ENCODE peak calls at places on chromosomes 1 and 21, in seven cellular contexts. W is psoas muscle, Y is NCI-H510A, O is heart right ventricle, M is HTR-8/SVneo, N is adrenal gland, P is cardiac fibroblast. K is an unnamed sample.
A peak's percentile ranks its signal among the peaks of the same experiment; 100 is the strongest.

GRCh38 chr1:64848136-64848535 is 103.3 kb downstream of the RAVER2 start:
- DNase-seq in W (no peak), Y (no peak), O (no peak), M (no peak), N (no peak), P (no peak), K (no peak)

GRCh38 chr1:61449410-61449809 is 275.5 kb downstream of the TM2D1 start:
- DNase-seq in W (no peak), Y (no peak), O (no peak), M (no peak), N (no peak), P (no peak), K (no peak)

GRCh38 chr21:16551101-16551695 is 821.4 kb downstream of the USP25 start:
- DNase-seq in W (no peak), Y (no peak), O (no peak), M (no peak), N (no peak), P (no peak), K (no peak)

GRCh38 chr1:5286244-5286643 is 631.8 kb downstream of the AJAP1 start:
- DNase-seq in W (no peak), Y (no peak), O (no peak), M (no peak), N (no peak), P (no peak), K (no peak)

GRCh38 chr1:116820362-116820761 is 66.1 kb downstream of the CD2 start:
- DNase-seq in W (no peak), Y (no peak), O (peak; percentile 50), M (no peak), N (no peak), P (peak; percentile 97), K (no peak)

GRCh38 chr1:211831558-211832323 is 1.2 kb upstream of the LPGAT1 start:
- DNase-seq in W (no peak), Y (no peak), O (no peak), M (no peak), N (no peak), P (no peak), K (no peak)

GRCh38 chr1:3247521-3248031 is 178.6 kb downstream of the PRDM16 start:
- DNase-seq in W (no peak), Y (no peak), O (no peak), M (no peak), N (no peak), P (no peak), K (no peak)

GRCh38 chr1:172671591-172671990 is 12.7 kb downstream of the FASLG start:
- DNase-seq in W (no peak), Y (no peak), O (no peak), M (peak; percentile 13), N (no peak), P (peak; percentile 14), K (no peak)

GRCh38 chr1:100383743-100384405 is 31.6 kb downstream of the CDC14A start:
- DNase-seq in W (no peak), Y (no peak), O (no peak), M (no peak), N (no peak), P (no peak), K (no peak)

GRCh38 chr1:151888972-151889570 is 20.2 kb downstream of the THEM4 start:
- DNase-seq in W (no peak), Y (no peak), O (no peak), M (no peak), N (no peak), P (peak; percentile 42), K (no peak)

GRCh38 chr1:46248122-46248920 is 758 bp downstream of the RAD54L start:
- DNase-seq in W (peak; percentile 57), Y (peak; percentile 61), O (no peak), M (peak; percentile 8), N (peak; percentile 6), P (peak; percentile 28), K (peak; percentile 48)

GRCh38 chr1:108816049-108816882 is 40.6 kb downstream of the AKNAD1 start:
- DNase-seq in W (peak; percentile 86), Y (no peak), O (peak; percentile 52), M (peak; percentile 63), N (peak; percentile 80), P (peak; percentile 94), K (no peak)

GRCh38 chr1:198121058-198121829 is 35.6 kb upstream of the NEK7 start:
- DNase-seq in W (no peak), Y (no peak), O (no peak), M (peak; percentile 62), N (no peak), P (peak; percentile 98), K (peak; percentile 24)

GRCh38 chr1:181111559-181111958 is 23.1 kb downstream of the IER5 start:
- DNase-seq in W (no peak), Y (no peak), O (no peak), M (no peak), N (no peak), P (peak; percentile 83), K (no peak)

GRCh38 chr1:15870421-15870820 is 22.9 kb downstream of the SPEN start:
- DNase-seq in W (no peak), Y (no peak), O (no peak), M (no peak), N (no peak), P (peak; percentile 45), K (no peak)

GRCh38 chr1:169044296-169044695 is 62.2 kb upstream of the ATP1B1 start:
- DNase-seq in W (no peak), Y (no peak), O (no peak), M (no peak), N (no peak), P (no peak), K (no peak)

GRCh38 chr21:44764319-44765230 is 37.0 kb downstream of the UBE2G2 start:
- DNase-seq in W (no peak), Y (no peak), O (no peak), M (no peak), N (no peak), P (no peak), K (no peak)

GRCh38 chr21:35206141-35207125 is 157.3 kb upstream of the RUNX1 start:
- DNase-seq in W (peak; percentile 49), Y (no peak), O (no peak), M (no peak), N (no peak), P (no peak), K (no peak)

GRCh38 chr1:1083181-1084027 is 9.3 kb upstream of the RNF223 start:
- DNase-seq in W (peak; percentile 36), Y (no peak), O (no peak), M (no peak), N (no peak), P (no peak), K (no peak)

GRCh38 chr1:182069028-182069466 is 7.5 kb upstream of the ZNF648 start:
- DNase-seq in W (peak; percentile 77), Y (peak; percentile 52), O (peak; percentile 59), M (peak; percentile 63), N (peak; percentile 63), P (peak; percentile 14), K (peak; percentile 18)

GRCh38 chr1:26538480-26539412 is 9.2 kb downstream of the RPS6KA1 start:
- DNase-seq in W (no peak), Y (no peak), O (no peak), M (no peak), N (peak; percentile 75), P (peak; percentile 63), K (peak; percentile 41)

GRCh38 chr1:241698177-241698576 is 46.1 kb downstream of the WDR64 start:
- DNase-seq in W (no peak), Y (no peak), O (no peak), M (no peak), N (no peak), P (no peak), K (no peak)